ENCODE peak calls at places on chromosomes 6 and 20, in four cellular contexts. F is WTC11, L is K562, Y is GM12878. D is an unnamed sample.

GRCh38 chr6:17673543-17674254 is 33.0 kb downstream of the NUP153 start:
- DNase-seq in L (no peak), Y (no peak), F (no peak), D (no peak)

GRCh38 chr20:48952656-48953055 is 31.1 kb downstream of the ARFGEF2 start:
- DNase-seq in L (no peak), F (no peak), Y (no peak), D (no peak)

GRCh38 chr6:34529665-34530327 is 26.3 kb downstream of the SPDEF start:
- DNase-seq in L (no peak), F (no peak), Y (no peak), D (no peak)

GRCh38 chr6:111604259-111605099 is 1.2 kb downstream of the TRAF3IP2 start:
- DNase-seq in Y (no peak), F (no peak), L (no peak), D (no peak)

GRCh38 chr20:50721881-50722281 is 9.5 kb upstream of the PARD6B start:
- DNase-seq in L (no peak), F (no peak), Y (no peak), D (no peak)

GRCh38 chr20:23132293-23132929 is 46.3 kb upstream of the CD93 start:
- DNase-seq in Y (no peak), L (peak; percentile 37), F (no peak), D (no peak)

GRCh38 chr20:57514273-57514751 is 10.6 kb downstream of the CTCFL start:
- DNase-seq in L (peak; percentile 41), F (peak; percentile 71), Y (no peak), D (peak; percentile 77)

GRCh38 chr6:6080975-6081374 is 74.2 kb upstream of the NRN1 start:
- DNase-seq in Y (no peak), F (no peak), L (no peak), D (no peak)

GRCh38 chr20:55095745-55096450 is 620.5 kb downstream of the DOK5 start:
- DNase-seq in L (no peak), F (no peak), Y (no peak), D (no peak)

GRCh38 chr6:48512396-48512795 is 401.4 kb upstream of the PTCHD4 start:
- DNase-seq in F (no peak), Y (no peak), L (no peak), D (no peak)

GRCh38 chr6:21886601-21887091 is 293.1 kb downstream of the SOX4 start:
- DNase-seq in L (no peak), Y (no peak), F (no peak), D (no peak)

GRCh38 chr6:152271681-152272464 is 365.3 kb downstream of the SYNE1 start:
- DNase-seq in F (no peak), Y (peak; percentile 13), L (no peak), D (no peak)

GRCh38 chr20:51335329-51335841 is 207.1 kb downstream of the NFATC2 start:
- DNase-seq in L (no peak), Y (no peak), F (no peak), D (no peak)

GRCh38 chr6:165729307-165729936 is 66.4 kb upstream of the PDE10A start:
- DNase-seq in Y (no peak), L (peak; percentile 85), F (peak; percentile 71), D (peak; percentile 74)

GRCh38 chr20:16128538-16129106 is 444.6 kb downstream of the KIF16B start:
- DNase-seq in L (no peak), Y (no peak), F (no peak), D (no peak)

GRCh38 chr6:40798069-40798770 is 211.1 kb upstream of the LRFN2 start:
- DNase-seq in L (no peak), F (peak; percentile 54), Y (no peak), D (no peak)
- TF ChIP-seq USF1 in L (no peak), F (no peak), Y (no peak), D (no peak)

GRCh38 chr20:58712116-58712822 is 19.7 kb downstream of the NPEPL1 start:
- DNase-seq in Y (no peak), F (no peak), L (no peak), D (peak; percentile 12)

GRCh38 chr20:58714340-58714922 is 21.8 kb downstream of the NPEPL1 start:
- DNase-seq in Y (no peak), F (peak; percentile 9), L (no peak), D (peak; percentile 32)

GRCh38 chr20:58714923-58715708 is 22.5 kb downstream of the NPEPL1 start:
- DNase-seq in F (no peak), L (no peak), Y (no peak), D (peak; percentile 29)

GRCh38 chr20:58712823-58713731 is 20.5 kb downstream of the NPEPL1 start:
- DNase-seq in Y (no peak), L (no peak), F (peak; percentile 9), D (peak; percentile 19)

DNA sequence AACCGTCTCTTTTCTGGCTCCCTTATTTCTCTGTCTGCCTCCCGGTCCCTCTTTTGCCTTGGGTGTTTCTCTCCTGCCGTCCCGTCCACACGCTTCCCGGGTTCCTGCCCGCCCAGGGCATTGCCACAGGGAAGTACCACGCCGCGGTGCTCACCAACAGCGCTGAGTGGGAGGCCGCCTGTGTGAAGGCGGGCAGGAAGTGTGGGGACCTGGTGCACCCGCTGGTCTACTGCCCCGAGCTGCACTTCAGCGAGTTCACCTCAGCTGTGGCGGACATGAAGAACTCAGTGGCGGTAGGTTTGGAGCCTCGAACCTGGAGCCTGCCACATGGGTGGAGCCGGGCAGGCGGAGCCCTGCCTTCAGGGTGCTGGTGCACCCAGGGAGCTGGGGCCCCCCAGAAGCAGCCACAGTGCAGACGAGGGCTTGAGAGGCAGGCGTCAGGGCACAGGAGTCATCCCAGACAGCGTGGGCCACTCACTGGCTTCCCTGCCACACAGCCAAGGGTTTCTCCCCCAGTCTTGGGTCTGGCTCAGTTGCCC is 21.3 kb downstream of the NPEPL1 start:
- DNase-seq in Y (no peak), F (peak; percentile 5), L (no peak), D (peak; percentile 23)
- TF ChIP-seq USF1 in Y (no peak), F (no peak), L (no peak), D (no peak)

GRCh38 chr6:8110725-8111124 is 8.4 kb upstream of the EEF1E1 start:
- DNase-seq in L (no peak), Y (no peak), F (no peak), D (no peak)
- TF ChIP-seq USF1 in L (no peak), Y (no peak), F (no peak), D (no peak)

GRCh38 chr20:45176526-45176925 is 1.8 kb downstream of the PI3 start:
- DNase-seq in L (no peak), Y (no peak), F (no peak), D (no peak)
- TF ChIP-seq USF1 in L (no peak), Y (no peak), F (no peak), D (no peak)

GRCh38 chr6:31541059-31541657 is 645 bp downstream of the DDX39B start:
- DNase-seq in F (no peak), L (peak; percentile 61), Y (no peak), D (peak; percentile 52)
- TF ChIP-seq USF1 in F (no peak), L (no peak), Y (no peak), D (no peak)

DNA sequence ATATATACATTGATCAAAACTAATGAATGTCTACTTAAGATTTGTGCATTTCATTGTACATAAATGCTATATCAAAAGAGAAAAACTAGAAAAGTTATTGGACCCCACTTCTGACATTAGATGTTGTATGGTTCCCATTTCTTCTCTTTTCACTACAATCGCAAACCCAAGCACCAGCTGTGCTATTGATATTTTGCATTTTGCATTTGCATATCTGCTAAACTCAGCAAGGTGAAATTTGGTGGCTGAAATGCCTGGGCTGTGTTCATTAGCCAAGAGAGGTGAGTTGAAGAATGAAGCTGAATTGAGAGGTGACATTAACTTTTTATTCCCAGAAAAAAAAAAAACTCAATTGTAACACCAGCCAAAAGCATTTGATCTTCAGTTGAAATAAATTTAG is 232.1 kb upstream of the TENT5A start:
- DNase-seq in F (no peak), L (no peak), Y (no peak), D (no peak)
- TF ChIP-seq USF1 in F (no peak), L (no peak), Y (no peak), D (no peak)

D was measured in SK-N-SH.